ENCODE peak calls at places on chromosomes 13 and 19, in four cellular contexts. One of them, this sample, is unnamed.

GRCh38 chr19:28727133-28727834 is 485.7 kb downstream of the UQCRFS1 start:
- DNase-seq in foreskin fibroblast: peak
- DNase-seq in GM12864: no peak
- DNase-seq in MCF 10A: no peak
- DNase-seq in this sample: no peak

GRCh38 chr19:4987286-4987685 is 18.4 kb downstream of the KDM4B start:
- DNase-seq in foreskin fibroblast: no peak
- DNase-seq in GM12864: no peak
- DNase-seq in MCF 10A: no peak
- DNase-seq in this sample: no peak

GRCh38 chr19:15199219-15199651 is 1.6 kb downstream of the NOTCH3 start:
- DNase-seq in foreskin fibroblast: no peak
- DNase-seq in GM12864: no peak
- DNase-seq in MCF 10A: no peak
- DNase-seq in this sample: no peak

GRCh38 chr19:34481861-34482379 is 362 bp downstream of the WTIP start:
- DNase-seq in foreskin fibroblast: peak
- DNase-seq in GM12864: no peak
- DNase-seq in MCF 10A: peak
- DNase-seq in this sample: no peak

GRCh38 chr13:53200075-53200474 is 171.5 kb downstream of the OLFM4 start:
- DNase-seq in foreskin fibroblast: no peak
- DNase-seq in GM12864: no peak
- DNase-seq in MCF 10A: no peak
- DNase-seq in this sample: no peak

GRCh38 chr13:32284927-32285632 is 30.1 kb downstream of the ZAR1L start:
- DNase-seq in foreskin fibroblast: peak
- DNase-seq in GM12864: no peak
- DNase-seq in MCF 10A: peak
- DNase-seq in this sample: no peak

GRCh38 chr13:43363156-43363918 is 340.0 kb downstream of the DNAJC15 start:
- DNase-seq in foreskin fibroblast: peak
- DNase-seq in GM12864: no peak
- DNase-seq in MCF 10A: no peak
- DNase-seq in this sample: no peak

GRCh38 chr13:42970824-42971669 is 21.0 kb downstream of the EPSTI1 start:
- DNase-seq in foreskin fibroblast: peak
- DNase-seq in GM12864: peak
- DNase-seq in MCF 10A: peak
- DNase-seq in this sample: peak

GRCh38 chr13:112576191-112576590 is 11.8 kb downstream of the TUBGCP3 start:
- DNase-seq in foreskin fibroblast: no peak
- DNase-seq in GM12864: no peak
- DNase-seq in MCF 10A: no peak
- DNase-seq in this sample: no peak

GRCh38 chr13:112448621-112449544 is 72.7 kb downstream of the SPACA7 start:
- DNase-seq in foreskin fibroblast: no peak
- DNase-seq in GM12864: no peak
- DNase-seq in MCF 10A: no peak
- DNase-seq in this sample: no peak

GRCh38 chr13:42377640-42378382 is 105.9 kb downstream of the AKAP11 start:
- DNase-seq in foreskin fibroblast: no peak
- DNase-seq in GM12864: peak
- DNase-seq in MCF 10A: no peak
- DNase-seq in this sample: peak

GRCh38 chr19:57961785-57962184 is 12.5 kb downstream of the C19orf18 start:
- DNase-seq in foreskin fibroblast: no peak
- DNase-seq in GM12864: no peak
- DNase-seq in MCF 10A: no peak
- DNase-seq in this sample: no peak

GRCh38 chr13:79160818-79161217 is 245.2 kb downstream of the RBM26 start:
- DNase-seq in foreskin fibroblast: no peak
- DNase-seq in GM12864: no peak
- DNase-seq in MCF 10A: no peak
- DNase-seq in this sample: no peak

GRCh38 chr13:104641309-104641708 is 1575.1 kb upstream of the SLC10A2 start:
- DNase-seq in foreskin fibroblast: no peak
- DNase-seq in GM12864: no peak
- DNase-seq in MCF 10A: peak
- DNase-seq in this sample: no peak

GRCh38 chr13:106033634-106034033 is 501.8 kb downstream of the EFNB2 start:
- DNase-seq in foreskin fibroblast: peak
- DNase-seq in GM12864: no peak
- DNase-seq in MCF 10A: peak
- DNase-seq in this sample: no peak

GRCh38 chr13:20124303-20124702 is 36.5 kb downstream of the GJA3 start:
- DNase-seq in foreskin fibroblast: no peak
- DNase-seq in GM12864: no peak
- DNase-seq in MCF 10A: no peak
- DNase-seq in this sample: no peak

GRCh38 chr13:111490611-111491010 is 170.2 kb downstream of the TEX29 start:
- DNase-seq in foreskin fibroblast: no peak
- DNase-seq in GM12864: no peak
- DNase-seq in MCF 10A: no peak
- DNase-seq in this sample: no peak

GRCh38 chr19:32287811-32288227 is 57.6 kb upstream of the ZNF507 start:
- DNase-seq in foreskin fibroblast: peak
- DNase-seq in GM12864: no peak
- DNase-seq in MCF 10A: peak
- DNase-seq in this sample: peak

GRCh38 chr19:38985262-38985661 is 9.7 kb upstream of the FBXO17 start:
- DNase-seq in foreskin fibroblast: no peak
- DNase-seq in GM12864: no peak
- DNase-seq in MCF 10A: no peak
- DNase-seq in this sample: no peak

GRCh38 chr13:59000770-59001169 is 1163.0 kb downstream of the DIAPH3 start:
- DNase-seq in foreskin fibroblast: no peak
- DNase-seq in GM12864: no peak
- DNase-seq in MCF 10A: no peak
- DNase-seq in this sample: no peak

GRCh38 chr13:94595943-94596574 is at the start of gene TGDS:
- DNase-seq in foreskin fibroblast: peak
- DNase-seq in GM12864: peak
- DNase-seq in MCF 10A: peak
- DNase-seq in this sample: peak

GRCh38 chr13:113002891-113003290 is 33.9 kb downstream of the MCF2L start:
- DNase-seq in foreskin fibroblast: no peak
- DNase-seq in GM12864: no peak
- DNase-seq in MCF 10A: no peak
- DNase-seq in this sample: no peak

GRCh38 chr13:32917504-32917903 is 98.7 kb upstream of the KL start:
- DNase-seq in foreskin fibroblast: no peak
- DNase-seq in GM12864: no peak
- DNase-seq in MCF 10A: no peak
- DNase-seq in this sample: no peak

GRCh38 chr19:18259848-18260247 is 14.4 kb downstream of the IQCN start:
- DNase-seq in foreskin fibroblast: no peak
- DNase-seq in GM12864: no peak
- DNase-seq in MCF 10A: peak
- DNase-seq in this sample: no peak

GRCh38 chr19:18768046-18768771 is 22.9 kb downstream of the COMP start:
- DNase-seq in foreskin fibroblast: no peak
- DNase-seq in GM12864: no peak
- DNase-seq in MCF 10A: no peak
- DNase-seq in this sample: no peak

GRCh38 chr13:37700887-37701286 is 102.3 kb upstream of the POSTN start:
- DNase-seq in foreskin fibroblast: no peak
- DNase-seq in GM12864: no peak
- DNase-seq in MCF 10A: peak
- DNase-seq in this sample: no peak

GRCh38 chr13:46667687-46668281 is 114.8 kb downstream of the LRCH1 start:
- DNase-seq in foreskin fibroblast: no peak
- DNase-seq in GM12864: no peak
- DNase-seq in MCF 10A: no peak
- DNase-seq in this sample: no peak

GRCh38 chr13:45782327-45783045 is 69.1 kb downstream of the SIAH3 start:
- DNase-seq in foreskin fibroblast: no peak
- DNase-seq in GM12864: no peak
- DNase-seq in MCF 10A: no peak
- DNase-seq in this sample: no peak

GRCh38 chr13:58855283-58855682 is 1223.7 kb downstream of the PCDH17 start:
- DNase-seq in foreskin fibroblast: no peak
- DNase-seq in GM12864: no peak
- DNase-seq in MCF 10A: no peak
- DNase-seq in this sample: no peak

GRCh38 chr19:38850976-38851621 is 1.3 kb upstream of the HNRNPL start:
- DNase-seq in foreskin fibroblast: no peak
- DNase-seq in GM12864: no peak
- DNase-seq in MCF 10A: no peak
- DNase-seq in this sample: peak

GRCh38 chr13:97185751-97186150 is 36.4 kb upstream of the MBNL2 start:
- DNase-seq in foreskin fibroblast: no peak
- DNase-seq in GM12864: no peak
- DNase-seq in MCF 10A: no peak
- DNase-seq in this sample: no peak

GRCh38 chr19:18737337-18737953 is 53.7 kb downstream of the COMP start:
- DNase-seq in foreskin fibroblast: no peak
- DNase-seq in GM12864: no peak
- DNase-seq in MCF 10A: no peak
- DNase-seq in this sample: no peak

GRCh38 chr19:42589792-42590191 is 4.9 kb downstream of the CEACAM8 start:
- DNase-seq in foreskin fibroblast: no peak
- DNase-seq in GM12864: no peak
- DNase-seq in MCF 10A: no peak
- DNase-seq in this sample: no peak
- TF ChIP-seq CTCF in foreskin fibroblast: no peak
- TF ChIP-seq CTCF in GM12864: no peak
- TF ChIP-seq CTCF in MCF 10A: no peak
- TF ChIP-seq CTCF in this sample: no peak

GRCh38 chr13:29494520-29494919 is 101.0 kb downstream of the SLC7A1 start:
- DNase-seq in foreskin fibroblast: no peak
- DNase-seq in GM12864: no peak
- DNase-seq in MCF 10A: no peak
- DNase-seq in this sample: no peak

GRCh38 chr13:29487466-29488454 is 107.7 kb downstream of the SLC7A1 start:
- DNase-seq in foreskin fibroblast: no peak
- DNase-seq in GM12864: no peak
- DNase-seq in MCF 10A: no peak
- DNase-seq in this sample: no peak

GRCh38 chr13:29490561-29490960 is 104.9 kb downstream of the SLC7A1 start:
- DNase-seq in foreskin fibroblast: no peak
- DNase-seq in GM12864: no peak
- DNase-seq in MCF 10A: no peak
- DNase-seq in this sample: no peak

GRCh38 chr13:29493796-29494195 is 101.7 kb downstream of the SLC7A1 start:
- DNase-seq in foreskin fibroblast: no peak
- DNase-seq in GM12864: no peak
- DNase-seq in MCF 10A: no peak
- DNase-seq in this sample: no peak

DNA sequence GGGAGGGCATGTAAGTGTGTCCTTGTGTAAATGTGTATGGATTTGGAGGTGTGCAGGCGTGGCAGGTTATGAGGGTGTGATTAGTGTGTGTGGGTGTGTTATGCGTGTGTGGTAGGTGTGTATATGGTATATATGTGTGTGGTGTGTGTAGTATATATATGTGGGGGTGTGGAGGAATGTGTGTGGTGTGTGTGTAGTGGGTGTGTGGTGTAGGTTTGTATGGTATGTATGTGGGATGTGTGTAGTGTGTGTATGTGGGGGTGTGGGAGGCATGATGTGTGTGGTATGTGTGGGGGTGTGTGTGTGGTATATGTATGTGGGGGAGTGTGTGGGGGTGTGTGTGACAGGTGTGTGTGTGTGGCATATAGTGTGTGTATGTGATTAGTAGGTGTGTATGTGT is 104.2 kb downstream of the SLC7A1 start:
- DNase-seq in foreskin fibroblast: no peak
- DNase-seq in GM12864: no peak
- DNase-seq in MCF 10A: no peak
- DNase-seq in this sample: no peak
- TF ChIP-seq CTCF in foreskin fibroblast: no peak
- TF ChIP-seq CTCF in GM12864: no peak
- TF ChIP-seq CTCF in MCF 10A: no peak
- TF ChIP-seq CTCF in this sample: no peak

DNA sequence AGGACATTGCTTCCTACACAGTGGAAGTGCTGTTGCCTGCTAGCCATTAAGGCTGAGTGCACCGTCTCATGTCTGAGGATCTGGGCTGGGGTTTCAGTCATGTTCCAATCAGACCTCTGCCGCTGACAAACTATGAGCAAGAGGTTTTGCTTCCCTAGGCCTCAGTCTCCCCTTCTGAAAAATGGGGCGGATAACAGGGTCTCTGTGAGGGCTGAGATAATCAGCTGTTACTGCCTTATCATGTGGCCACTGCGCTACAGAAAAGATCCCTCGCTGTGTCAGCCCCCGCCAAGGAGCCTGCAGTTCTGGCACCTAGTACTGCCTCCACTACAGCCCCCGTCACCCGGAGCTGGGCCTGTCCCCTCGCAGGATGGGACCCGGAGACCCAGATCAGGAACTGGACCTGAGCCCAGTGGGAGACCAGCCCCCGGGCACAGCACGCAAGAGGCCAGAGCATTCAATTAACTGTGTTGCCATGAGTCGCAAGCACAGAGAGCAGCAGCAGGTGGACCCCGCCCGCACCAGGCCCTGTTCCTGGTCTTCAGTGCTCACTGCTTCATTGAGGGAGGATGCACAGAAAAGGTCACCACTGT is 3.0 kb upstream of the PNKP start:
- DNase-seq in foreskin fibroblast: no peak
- DNase-seq in GM12864: no peak
- DNase-seq in MCF 10A: no peak
- DNase-seq in this sample: peak
- TF ChIP-seq CTCF in foreskin fibroblast: no peak
- TF ChIP-seq CTCF in GM12864: no peak
- TF ChIP-seq CTCF in MCF 10A: no peak
- TF ChIP-seq CTCF in this sample: no peak

GRCh38 chr19:49882643-49883042 is 5.1 kb downstream of the TBC1D17 start:
- DNase-seq in foreskin fibroblast: no peak
- DNase-seq in GM12864: no peak
- DNase-seq in MCF 10A: no peak
- DNase-seq in this sample: no peak

GRCh38 chr19:49879243-49879960 is 1.9 kb downstream of the TBC1D17 start:
- DNase-seq in foreskin fibroblast: no peak
- DNase-seq in GM12864: peak
- DNase-seq in MCF 10A: no peak
- DNase-seq in this sample: no peak

GRCh38 chr19:49881672-49882394 is 4.3 kb downstream of the TBC1D17 start:
- DNase-seq in foreskin fibroblast: no peak
- DNase-seq in GM12864: no peak
- DNase-seq in MCF 10A: no peak
- DNase-seq in this sample: no peak

GRCh38 chr19:49880162-49880869 is 2.8 kb downstream of the TBC1D17 start:
- DNase-seq in foreskin fibroblast: no peak
- DNase-seq in GM12864: no peak
- DNase-seq in MCF 10A: no peak
- DNase-seq in this sample: no peak

DNA sequence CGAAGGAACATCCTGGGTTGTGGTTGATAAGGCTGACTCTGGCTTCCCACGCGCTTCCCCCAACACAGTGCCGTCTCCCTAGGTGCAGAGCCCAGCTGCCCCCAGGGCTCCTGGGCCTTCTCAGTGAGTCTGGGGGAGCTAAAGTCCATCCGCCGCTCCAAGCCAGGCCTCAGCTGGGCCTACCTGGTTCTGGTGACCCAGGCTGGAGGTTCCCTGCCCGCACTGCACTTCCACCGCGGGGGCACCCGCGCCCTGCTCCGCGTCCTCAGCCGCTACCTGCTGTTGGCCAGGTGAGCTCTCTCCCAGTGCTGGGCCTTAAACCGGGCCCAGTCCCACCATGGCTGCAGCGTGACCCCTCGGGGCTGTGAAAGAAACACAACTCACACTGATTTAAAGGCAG is 3.7 kb downstream of the TBC1D17 start:
- DNase-seq in foreskin fibroblast: no peak
- DNase-seq in GM12864: no peak
- DNase-seq in MCF 10A: no peak
- DNase-seq in this sample: no peak
- TF ChIP-seq CTCF in foreskin fibroblast: no peak
- TF ChIP-seq CTCF in GM12864: no peak
- TF ChIP-seq CTCF in MCF 10A: no peak
- TF ChIP-seq CTCF in this sample: no peak